ENCODE peak calls at places on chromosomes 6 and 20, in six cellular contexts. Q is uterus, Y is stomach, X is mammary epithelial cell, E is A549, S is lower leg skin. R is an unnamed sample.

GRCh38 chr6:168427184-168427583 is 13.8 kb upstream of the SMOC2 start:
- DNase-seq in S (no peak), E (no peak), Y (no peak), X (no peak), Q (no peak), R (no peak)

GRCh38 chr6:138722425-138723371 is 50.9 kb upstream of the CCDC28A start:
- DNase-seq in X (peak), E (peak), S (no peak), Y (no peak), Q (no peak), R (no peak)

GRCh38 chr20:15848126-15848525 is 725.1 kb downstream of the KIF16B start:
- DNase-seq in Y (no peak), S (no peak), E (no peak), X (no peak), Q (no peak), R (no peak)

GRCh38 chr20:35773154-35773751 is 1.4 kb downstream of the PHF20 start:
- DNase-seq in Y (peak), Q (no peak), E (peak), X (no peak), S (no peak), R (no peak)

GRCh38 chr6:153503810-153504209 is 372.7 kb upstream of the RGS17 start:
- DNase-seq in S (no peak), E (peak), Y (no peak), Q (no peak), X (no peak), R (no peak)

GRCh38 chr6:36141961-36142360 is 11.6 kb downstream of the MAPK13 start:
- DNase-seq in X (no peak), S (no peak), Q (no peak), Y (no peak), E (no peak), R (no peak)

GRCh38 chr6:38978139-38978704 is 70.4 kb upstream of the GLP1R start:
- DNase-seq in Q (no peak), E (no peak), Y (no peak), X (no peak), S (no peak), R (no peak)

GRCh38 chr6:32983493-32983848 is 15.1 kb downstream of the BRD2 start:
- DNase-seq in S (no peak), E (no peak), X (no peak), Q (no peak), Y (no peak), R (no peak)

GRCh38 chr6:52135217-52135616 is 47.8 kb upstream of the PKHD1 start:
- DNase-seq in S (no peak), X (no peak), E (no peak), Q (no peak), Y (no peak), R (no peak)

GRCh38 chr20:987677-988076 is 14.4 kb downstream of the RSPO4 start:
- DNase-seq in X (no peak), Q (no peak), Y (no peak), S (no peak), E (no peak), R (no peak)

GRCh38 chr20:4544765-4545164 is 176.9 kb upstream of the PRND start:
- DNase-seq in Q (no peak), Y (no peak), S (no peak), X (peak), E (no peak), R (no peak)

GRCh38 chr20:47007826-47008655 is 113.4 kb downstream of the EYA2 start:
- DNase-seq in E (no peak), S (peak), Y (no peak), Q (no peak), X (no peak), R (no peak)

GRCh38 chr6:506508-506907 is 115.0 kb downstream of the IRF4 start:
- DNase-seq in S (no peak), Y (no peak), E (no peak), X (no peak), Q (no peak), R (no peak)

GRCh38 chr6:145427232-145427631 is 308.1 kb downstream of the EPM2A start:
- DNase-seq in S (no peak), Q (no peak), Y (no peak), E (no peak), X (no peak), R (no peak)

GRCh38 chr20:33521461-33521860 is 31.6 kb downstream of the CBFA2T2 start:
- DNase-seq in E (no peak), X (no peak), Y (no peak), Q (no peak), S (no peak), R (no peak)

GRCh38 chr6:5337573-5337972 is 76.3 kb downstream of the FARS2 start:
- DNase-seq in S (no peak), X (no peak), Y (no peak), Q (no peak), E (no peak), R (no peak)

GRCh38 chr20:32648761-32649615 is 24.8 kb downstream of the C20orf203 start:
- DNase-seq in Y (no peak), Q (no peak), S (no peak), X (peak), E (peak), R (no peak)

GRCh38 chr6:114648847-114649246 is 306.0 kb upstream of the HS3ST5 start:
- DNase-seq in Q (no peak), X (no peak), E (no peak), S (no peak), Y (no peak), R (no peak)

GRCh38 chr6:65979120-65979519 is 272.1 kb upstream of the EYS start:
- DNase-seq in Q (no peak), Y (no peak), E (no peak), X (no peak), S (no peak), R (no peak)

GRCh38 chr6:41645007-41645618 is 6.8 kb downstream of the MDFI start:
- DNase-seq in Y (no peak), Q (no peak), S (no peak), X (no peak), E (no peak), R (no peak)

GRCh38 chr6:116111552-116112528 is 11.2 kb downstream of the NT5DC1 start:
- DNase-seq in Q (no peak), S (no peak), X (peak), Y (peak), E (peak), R (no peak)

GRCh38 chr6:11637266-11637665 is 99.7 kb downstream of the TMEM170B start:
- DNase-seq in S (peak), E (no peak), Q (no peak), X (no peak), Y (peak), R (no peak)

GRCh38 chr20:44110816-44111568 is 76.0 kb downstream of the JPH2 start:
- DNase-seq in S (peak), Y (no peak), X (no peak), Q (no peak), E (no peak), R (no peak)

GRCh38 chr20:63150391-63150898 is 65.5 kb downstream of the YTHDF1 start:
- DNase-seq in X (no peak), Y (no peak), E (no peak), Q (no peak), S (no peak), R (no peak)

GRCh38 chr6:74137910-74138309 is 441.9 kb downstream of the CD109 start:
- DNase-seq in X (peak), E (peak), S (no peak), Y (no peak), Q (no peak), R (no peak)

GRCh38 chr20:33411136-33411690 is 9.9 kb upstream of the CDK5RAP1 start:
- DNase-seq in E (no peak), X (no peak), Y (no peak), S (no peak), Q (no peak), R (no peak)

GRCh38 chr6:17178754-17179153 is 76.9 kb downstream of the STMND1 start:
- DNase-seq in Y (no peak), E (no peak), Q (no peak), S (no peak), X (no peak), R (no peak)

GRCh38 chr6:41071501-41071922 is 644 bp downstream of the OARD1 start:
- DNase-seq in Y (no peak), Q (no peak), X (no peak), E (no peak), S (no peak), R (no peak)

GRCh38 chr6:26304213-26305096 is 60.5 kb upstream of the BTN3A2 start:
- DNase-seq in Y (no peak), X (no peak), Q (peak), E (peak), S (no peak), R (no peak)

GRCh38 chr20:64063389-64064144 is 569 bp downstream of the TCEA2 start:
- DNase-seq in Y (no peak), E (no peak), X (no peak), Q (peak), S (no peak), R (no peak)

GRCh38 chr20:14337400-14338171 is at the start of gene FLRT3:
- DNase-seq in X (peak), Y (peak), E (peak), S (peak), Q (peak), R (peak)

GRCh38 chr6:140230282-140230681 is 855.8 kb upstream of the CITED2 start:
- DNase-seq in Q (no peak), S (no peak), Y (no peak), X (no peak), E (no peak), R (no peak)

GRCh38 chr6:108463789-108464188 is 96.9 kb upstream of the FOXO3 start:
- DNase-seq in X (no peak), Y (peak), Q (no peak), S (no peak), E (no peak), R (no peak)

GRCh38 chr6:161547617-161548016 is 273.8 kb upstream of the AGPAT4 start:
- DNase-seq in Q (no peak), Y (no peak), S (no peak), X (no peak), E (peak), R (no peak)

GRCh38 chr6:98324406-98324930 is 509.9 kb upstream of the POU3F2 start:
- DNase-seq in E (no peak), S (no peak), X (no peak), Q (no peak), Y (no peak), R (no peak)

GRCh38 chr20:51529758-51530157 is 12.8 kb downstream of the NFATC2 start:
- DNase-seq in E (no peak), Q (no peak), S (no peak), X (no peak), Y (peak), R (no peak)

GRCh38 chr6:88294702-88295101 is 128.6 kb upstream of the CNR1 start:
- DNase-seq in S (no peak), Q (no peak), X (no peak), Y (no peak), E (no peak), R (no peak)
- TF ChIP-seq CTCF in S (no peak), Q (no peak), X (no peak), Y (no peak), E (no peak), R (no peak)

GRCh38 chr6:158942349-158942748 is 57.7 kb downstream of the RSPH3 start:
- DNase-seq in Y (no peak), S (no peak), Q (no peak), X (no peak), E (no peak), R (no peak)

GRCh38 chr6:158938220-158938619 is 61.8 kb downstream of the RSPH3 start:
- DNase-seq in E (no peak), S (no peak), Y (no peak), Q (no peak), X (no peak), R (no peak)

GRCh38 chr6:158941246-158941645 is 58.8 kb downstream of the RSPH3 start:
- DNase-seq in Q (no peak), E (no peak), S (no peak), X (no peak), Y (no peak), R (no peak)

GRCh38 chr6:158938811-158939254 is 61.2 kb downstream of the RSPH3 start:
- DNase-seq in Q (no peak), S (no peak), X (no peak), E (peak), Y (no peak), R (no peak)

GRCh38 chr6:158939255-158940170 is 60.5 kb downstream of the RSPH3 start:
- DNase-seq in E (no peak), Y (no peak), Q (no peak), X (no peak), S (no peak), R (no peak)
- TF ChIP-seq CTCF in E (no peak), Y (no peak), Q (no peak), X (no peak), S (no peak), R (no peak)

GRCh38 chr6:157272866-157273755 is 50.2 kb downstream of the TMEM242 start:
- DNase-seq in Q (no peak), E (no peak), Y (no peak), X (no peak), S (peak), R (no peak)

GRCh38 chr6:157274116-157274470 is 49.2 kb downstream of the TMEM242 start:
- DNase-seq in E (no peak), X (no peak), Q (no peak), S (no peak), Y (no peak), R (no peak)

GRCh38 chr6:157276134-157276532 is 47.2 kb downstream of the TMEM242 start:
- DNase-seq in E (no peak), S (peak), X (no peak), Y (no peak), Q (no peak), R (no peak)

GRCh38 chr6:157273756-157274088 is 49.6 kb downstream of the TMEM242 start:
- DNase-seq in Y (peak), Q (peak), X (no peak), S (peak), E (peak), R (no peak)

GRCh38 chr6:157274471-157275226 is 48.7 kb downstream of the TMEM242 start:
- DNase-seq in Y (peak), S (peak), X (peak), Q (peak), E (peak), R (peak)
- TF ChIP-seq CTCF in Y (no peak), S (no peak), X (peak), Q (peak), E (peak), R (peak)

GRCh38 chr6:112796712-112797111 is 449.6 kb downstream of the RFPL4B start:
- DNase-seq in Q (no peak), X (no peak), E (no peak), S (no peak), Y (no peak), R (no peak)
- TF ChIP-seq CTCF in Q (no peak), X (no peak), E (no peak), S (no peak), Y (no peak), R (no peak)

DNA sequence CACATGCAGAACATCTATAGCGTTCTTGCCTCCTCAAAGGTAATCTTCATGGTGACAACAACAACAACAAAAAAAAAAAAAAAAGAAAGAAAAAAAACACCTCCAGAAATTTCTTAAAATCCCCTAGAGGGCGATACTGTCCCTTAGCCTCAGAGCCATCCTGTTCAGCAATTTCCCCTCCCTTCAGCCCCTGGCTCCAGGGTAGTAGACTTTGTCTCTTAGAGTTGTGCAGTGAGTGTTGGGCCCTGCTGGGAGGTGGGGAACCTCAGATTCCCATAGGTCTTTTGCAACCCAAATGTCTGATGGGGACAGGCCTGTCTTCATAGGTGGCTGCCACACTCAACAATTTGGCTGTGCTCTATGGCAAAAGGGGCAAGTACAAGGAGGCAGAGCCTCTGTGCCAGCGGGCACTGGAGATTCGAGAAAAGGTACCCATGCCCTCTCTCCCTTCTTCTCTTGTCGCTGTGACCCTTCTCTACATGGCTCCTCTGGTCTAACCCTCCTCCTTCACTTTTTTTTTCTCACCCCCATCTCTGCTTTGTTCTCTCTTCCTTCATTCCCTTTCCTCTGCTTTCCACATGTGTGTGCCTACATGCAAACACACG is 6.0 kb upstream of the PTK7 start:
- DNase-seq in X (peak), S (no peak), Q (no peak), Y (no peak), E (peak), R (no peak)
- TF ChIP-seq CTCF in X (peak), S (no peak), Q (peak), Y (no peak), E (peak), R (peak)

DNA sequence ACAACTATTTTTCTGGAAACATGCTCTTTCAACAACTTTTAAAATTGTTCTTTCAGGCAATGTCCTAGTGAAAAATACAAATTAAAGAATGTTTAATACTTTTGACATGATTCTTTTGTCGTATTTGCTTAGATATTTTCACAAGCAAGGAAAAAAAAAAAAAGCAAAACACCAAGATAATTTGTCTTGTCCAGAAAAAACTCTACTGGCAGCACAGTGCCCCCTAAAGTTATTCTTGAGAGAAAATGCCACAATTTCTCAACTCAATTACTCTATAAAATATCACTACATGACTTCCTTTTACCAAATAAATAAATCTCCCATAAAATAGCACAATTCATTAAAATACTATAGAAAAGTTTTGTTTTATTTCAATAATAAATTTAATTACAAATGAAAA is 652.5 kb upstream of the EPHA7 start:
- DNase-seq in Q (no peak), Y (no peak), E (peak), S (no peak), X (no peak), R (no peak)
- TF ChIP-seq CTCF in Q (no peak), Y (no peak), E (peak), S (no peak), X (no peak), R (peak)

R was measured in osteocyte.